ENCODE peak calls at places on chromosome 1, in four cellular contexts. Q, S, X and N are unnamed samples.

GRCh38 chr1:44628962-44629756 is 45.1 kb downstream of the TMEM53 start:
- DNase-seq in Q (no peak), S (no peak), X (no peak), N (no peak)

GRCh38 chr1:8866173-8866791 is 12.2 kb downstream of the ENO1 start:
- DNase-seq in Q (no peak), S (no peak), X (no peak), N (no peak)

GRCh38 chr1:9419642-9420041 is 119.6 kb upstream of the SLC25A33 start:
- DNase-seq in Q (no peak), S (no peak), X (no peak), N (no peak)

GRCh38 chr1:53071167-53071865 is 9.3 kb downstream of the PODN start:
- DNase-seq in Q (no peak), S (no peak), X (no peak), N (no peak)

GRCh38 chr1:145849356-145850165 is 4.1 kb downstream of the NUDT17 start:
- DNase-seq in Q (no peak), S (peak; percentile 41), X (no peak), N (peak; percentile 77)

GRCh38 chr1:156165083-156165482 is 11.7 kb downstream of the SEMA4A start:
- DNase-seq in Q (no peak), S (no peak), X (no peak), N (no peak)

GRCh38 chr1:56910441-56910985 is 55.3 kb downstream of the C8B start:
- DNase-seq in Q (no peak), S (peak; percentile 11), X (no peak), N (no peak)

GRCh38 chr1:78839704-78840277 is 166.7 kb downstream of the ADGRL4 start:
- DNase-seq in Q (peak; percentile 31), S (peak; percentile 5), X (no peak), N (peak; percentile 55)

GRCh38 chr1:48051466-48052126 is 54.4 kb upstream of the TRABD2B start:
- DNase-seq in Q (no peak), S (no peak), X (no peak), N (no peak)

GRCh38 chr1:114021665-114022099 is 42.4 kb downstream of the OLFML3 start:
- DNase-seq in Q (no peak), S (no peak), X (no peak), N (no peak)

GRCh38 chr1:167517535-167518330 is 596 bp downstream of the CD247 start:
- DNase-seq in Q (no peak), S (peak; percentile 88), X (no peak), N (no peak)

GRCh38 chr1:37069406-37069805 is 35.1 kb upstream of the GRIK3 start:
- DNase-seq in Q (no peak), S (no peak), X (no peak), N (no peak)

GRCh38 chr1:51535006-51535592 is 16.0 kb upstream of the EPS15 start:
- DNase-seq in Q (peak; percentile 39), S (peak; percentile 61), X (peak; percentile 54), N (no peak)

GRCh38 chr1:144101397-144102050 is 129.7 kb upstream of the FAM72C start:
- DNase-seq in Q (no peak), S (no peak), X (no peak), N (no peak)

GRCh38 chr1:33302325-33302724 is 18.6 kb downstream of the A3GALT2 start:
- DNase-seq in Q (no peak), S (peak; percentile 39), X (no peak), N (no peak)

GRCh38 chr1:208461680-208462079 is 217.5 kb upstream of the PLXNA2 start:
- DNase-seq in Q (no peak), S (peak; percentile 33), X (no peak), N (no peak)

GRCh38 chr1:80779278-80779677 is 1021.5 kb upstream of the ADGRL2 start:
- DNase-seq in Q (no peak), S (no peak), X (no peak), N (no peak)
- TF ChIP-seq EGR1 in Q (no peak), S (no peak), X (no peak), N (no peak)

GRCh38 chr1:25538165-25538860 is 5.1 kb upstream of the LDLRAP1 start:
- DNase-seq in Q (no peak), S (no peak), X (no peak), N (no peak)

GRCh38 chr1:25540750-25541350 is 2.6 kb upstream of the LDLRAP1 start:
- DNase-seq in Q (no peak), S (no peak), X (no peak), N (no peak)

GRCh38 chr1:25536124-25536523 is 7.3 kb upstream of the LDLRAP1 start:
- DNase-seq in Q (no peak), S (no peak), X (no peak), N (no peak)

GRCh38 chr1:25534389-25534788 is 9.0 kb upstream of the LDLRAP1 start:
- DNase-seq in Q (no peak), S (no peak), X (no peak), N (no peak)

DNA sequence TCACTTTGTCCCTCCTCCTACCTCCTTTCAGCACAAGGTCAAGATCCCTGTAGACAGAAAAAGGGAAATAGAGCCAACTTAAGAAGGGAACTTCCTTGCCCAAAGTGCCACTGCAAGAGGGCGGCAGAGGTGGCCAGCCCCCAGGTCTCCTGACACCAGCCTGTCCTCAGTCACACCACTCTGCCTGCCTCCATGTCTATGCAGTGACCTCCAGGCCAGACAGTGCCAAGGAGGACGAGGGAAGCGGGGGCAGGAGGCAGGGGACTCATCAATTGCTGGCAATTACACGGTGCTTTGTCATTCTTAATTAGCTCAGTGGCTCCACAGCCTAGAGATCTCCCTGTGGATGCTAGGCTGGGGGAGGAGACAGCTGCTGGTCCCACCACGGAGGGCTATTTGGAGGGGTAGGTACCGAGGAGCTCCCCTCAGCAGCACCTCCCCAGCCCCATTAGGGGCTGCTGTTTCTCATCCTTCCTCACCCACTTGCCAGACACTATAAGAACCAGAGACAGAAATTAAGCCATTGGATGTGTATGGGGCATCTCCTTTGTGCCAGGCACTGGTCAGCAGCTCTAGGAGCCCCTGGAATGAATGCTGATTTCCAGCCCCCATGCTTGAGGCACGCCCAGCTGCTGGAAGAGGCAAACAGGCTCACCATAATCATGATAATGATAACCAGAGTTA is 6.1 kb upstream of the LDLRAP1 start:
- DNase-seq in Q (no peak), S (no peak), X (no peak), N (no peak)
- TF ChIP-seq EGR1 in Q (no peak), S (no peak), X (no peak), N (no peak)

DNA sequence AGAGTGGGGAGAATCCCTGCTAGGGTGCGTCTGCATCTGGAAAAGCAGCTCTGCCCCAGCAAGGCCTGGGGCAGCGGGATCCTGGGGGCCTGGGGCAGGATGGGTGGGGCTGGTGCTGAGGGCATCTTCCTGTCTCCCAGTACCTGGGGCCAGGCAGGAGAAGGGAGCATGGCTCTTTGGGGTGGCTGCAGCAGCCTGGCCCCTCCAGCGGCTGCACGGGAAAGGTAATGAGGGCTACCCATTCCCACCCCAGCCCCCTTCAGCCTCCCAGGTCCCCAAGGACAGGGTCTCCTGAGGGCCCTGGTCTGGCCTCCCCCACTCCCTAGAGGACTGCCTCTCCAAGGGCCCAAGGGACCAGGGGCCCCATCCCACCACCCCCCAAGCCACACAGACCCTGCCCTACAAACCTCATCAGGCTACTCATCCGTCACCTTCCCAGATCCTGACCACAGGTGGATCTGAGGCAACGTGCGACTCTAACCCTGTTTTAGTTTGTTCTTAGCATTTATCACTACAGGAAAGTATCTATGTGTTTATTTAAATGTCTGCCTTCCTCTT is 910 bp upstream of the ANKRD65 start:
- DNase-seq in Q (no peak), S (no peak), X (no peak), N (no peak)
- TF ChIP-seq EGR1 in Q (no peak), S (no peak), X (no peak), N (no peak)

GRCh38 chr1:198890531-198890930 is 251.7 kb downstream of the PTPRC start:
- DNase-seq in Q (no peak), S (no peak), X (no peak), N (no peak)

GRCh38 chr1:198893141-198893540 is 254.3 kb downstream of the PTPRC start:
- DNase-seq in Q (no peak), S (no peak), X (no peak), N (no peak)

GRCh38 chr1:198889732-198890131 is 250.9 kb downstream of the PTPRC start:
- DNase-seq in Q (no peak), S (no peak), X (no peak), N (no peak)

GRCh38 chr1:198893763-198894444 is 255.1 kb downstream of the PTPRC start:
- DNase-seq in Q (no peak), S (no peak), X (no peak), N (no peak)

DNA sequence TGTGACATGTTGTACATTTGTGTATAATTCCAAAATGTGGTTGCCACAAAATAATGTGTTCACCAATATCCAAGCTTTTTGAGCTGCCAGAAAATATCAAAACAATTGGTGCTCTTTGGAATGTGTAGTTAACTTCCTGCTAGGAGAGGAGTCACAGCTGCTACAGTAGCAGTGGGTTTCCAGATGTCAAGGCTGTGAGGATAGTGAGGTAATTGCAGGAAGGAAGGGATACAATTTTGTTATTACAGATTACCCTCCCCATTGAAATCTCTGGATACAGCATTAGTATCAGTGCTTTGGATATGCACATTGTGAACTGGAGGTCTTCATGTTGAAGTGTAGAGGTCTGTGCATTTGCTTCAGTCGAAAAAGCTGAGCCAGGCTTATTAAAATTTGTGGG is 253.2 kb downstream of the PTPRC start:
- DNase-seq in Q (no peak), S (no peak), X (no peak), N (no peak)
- TF ChIP-seq EGR1 in Q (no peak), S (no peak), X (no peak), N (no peak)

GRCh38 chr1:201450721-201451291 is 18.2 kb downstream of the PHLDA3 start:
- DNase-seq in Q (no peak), S (no peak), X (no peak), N (no peak)
- TF ChIP-seq EGR1 in Q (no peak), S (peak; percentile 84), X (peak; percentile 69), N (peak; percentile 76)